ENCODE peak calls at places on chromosomes 13 and 19, in seven cellular contexts. One of them, this sample, is unnamed.

GRCh38 chr19:53792721-53793433 is 31.2 kb downstream of the NLRP12 start:
- DNase-seq in upper lobe of right lung: peak
- DNase-seq in heart left ventricle: peak
- DNase-seq in cardiac fibroblast: peak
- DNase-seq in psoas muscle: peak
- DNase-seq in transverse colon: peak
- DNase-seq in nephron progenitor cell: peak
- DNase-seq in this sample: peak

GRCh38 chr13:49933511-49933910 is 2.6 kb downstream of the SPRYD7 start:
- DNase-seq in cardiac fibroblast: no peak
- DNase-seq in nephron progenitor cell: no peak
- DNase-seq in psoas muscle: no peak
- DNase-seq in transverse colon: no peak
- DNase-seq in upper lobe of right lung: no peak
- DNase-seq in heart left ventricle: no peak
- DNase-seq in this sample: no peak

GRCh38 chr19:43450545-43450997 is 14.8 kb downstream of the LYPD3 start:
- DNase-seq in cardiac fibroblast: peak
- DNase-seq in heart left ventricle: no peak
- DNase-seq in upper lobe of right lung: no peak
- DNase-seq in transverse colon: no peak
- DNase-seq in nephron progenitor cell: no peak
- DNase-seq in psoas muscle: no peak
- DNase-seq in this sample: no peak

GRCh38 chr19:1828279-1829238 is 16.5 kb upstream of the ATP8B3 start:
- DNase-seq in psoas muscle: no peak
- DNase-seq in upper lobe of right lung: no peak
- DNase-seq in cardiac fibroblast: no peak
- DNase-seq in transverse colon: no peak
- DNase-seq in nephron progenitor cell: no peak
- DNase-seq in heart left ventricle: no peak
- DNase-seq in this sample: no peak

GRCh38 chr19:43809762-43810696 is 7.8 kb upstream of the LYPD5 start:
- DNase-seq in transverse colon: no peak
- DNase-seq in cardiac fibroblast: peak
- DNase-seq in nephron progenitor cell: no peak
- DNase-seq in heart left ventricle: no peak
- DNase-seq in upper lobe of right lung: no peak
- DNase-seq in psoas muscle: no peak
- DNase-seq in this sample: no peak

GRCh38 chr19:589693-590395 is at the start of gene HCN2:
- DNase-seq in transverse colon: no peak
- DNase-seq in upper lobe of right lung: no peak
- DNase-seq in psoas muscle: no peak
- DNase-seq in cardiac fibroblast: no peak
- DNase-seq in nephron progenitor cell: no peak
- DNase-seq in heart left ventricle: no peak
- DNase-seq in this sample: no peak

GRCh38 chr19:48158210-48158790 is 11.8 kb downstream of the LIG1 start:
- DNase-seq in upper lobe of right lung: no peak
- DNase-seq in cardiac fibroblast: no peak
- DNase-seq in nephron progenitor cell: no peak
- DNase-seq in transverse colon: no peak
- DNase-seq in psoas muscle: no peak
- DNase-seq in heart left ventricle: peak
- DNase-seq in this sample: no peak

GRCh38 chr13:95155504-95155903 is 145.7 kb downstream of the ABCC4 start:
- DNase-seq in nephron progenitor cell: no peak
- DNase-seq in cardiac fibroblast: no peak
- DNase-seq in heart left ventricle: no peak
- DNase-seq in transverse colon: no peak
- DNase-seq in upper lobe of right lung: no peak
- DNase-seq in psoas muscle: no peak
- DNase-seq in this sample: no peak

GRCh38 chr13:26488236-26489028 is 69.1 kb upstream of the WASF3 start:
- DNase-seq in cardiac fibroblast: no peak
- DNase-seq in psoas muscle: no peak
- DNase-seq in transverse colon: no peak
- DNase-seq in nephron progenitor cell: no peak
- DNase-seq in heart left ventricle: no peak
- DNase-seq in upper lobe of right lung: no peak
- DNase-seq in this sample: no peak

GRCh38 chr13:83298636-83299035 is 583.6 kb downstream of the SLITRK1 start:
- DNase-seq in nephron progenitor cell: no peak
- DNase-seq in transverse colon: no peak
- DNase-seq in cardiac fibroblast: no peak
- DNase-seq in upper lobe of right lung: no peak
- DNase-seq in psoas muscle: no peak
- DNase-seq in heart left ventricle: no peak
- DNase-seq in this sample: no peak

GRCh38 chr13:40149611-40150283 is 494.3 kb downstream of the COG6 start:
- DNase-seq in transverse colon: no peak
- DNase-seq in heart left ventricle: no peak
- DNase-seq in psoas muscle: no peak
- DNase-seq in upper lobe of right lung: no peak
- DNase-seq in cardiac fibroblast: peak
- DNase-seq in nephron progenitor cell: no peak
- DNase-seq in this sample: no peak

GRCh38 chr19:1445932-1446712 is 3.8 kb upstream of the APC2 start:
- DNase-seq in cardiac fibroblast: no peak
- DNase-seq in heart left ventricle: peak
- DNase-seq in transverse colon: no peak
- DNase-seq in nephron progenitor cell: peak
- DNase-seq in psoas muscle: no peak
- DNase-seq in upper lobe of right lung: no peak
- DNase-seq in this sample: peak

GRCh38 chr13:90533866-90534265 is 813.6 kb upstream of the MIR17HG start:
- DNase-seq in psoas muscle: no peak
- DNase-seq in cardiac fibroblast: no peak
- DNase-seq in heart left ventricle: no peak
- DNase-seq in upper lobe of right lung: no peak
- DNase-seq in transverse colon: no peak
- DNase-seq in nephron progenitor cell: no peak
- DNase-seq in this sample: no peak

GRCh38 chr13:29137995-29138394 is 317.9 kb downstream of the MTUS2 start:
- DNase-seq in upper lobe of right lung: no peak
- DNase-seq in transverse colon: no peak
- DNase-seq in psoas muscle: no peak
- DNase-seq in cardiac fibroblast: no peak
- DNase-seq in heart left ventricle: no peak
- DNase-seq in nephron progenitor cell: no peak
- DNase-seq in this sample: no peak

GRCh38 chr19:28847468-28847867 is 365.5 kb downstream of the UQCRFS1 start:
- DNase-seq in psoas muscle: no peak
- DNase-seq in upper lobe of right lung: no peak
- DNase-seq in transverse colon: no peak
- DNase-seq in nephron progenitor cell: no peak
- DNase-seq in cardiac fibroblast: peak
- DNase-seq in heart left ventricle: no peak
- DNase-seq in this sample: no peak

GRCh38 chr13:79867248-79867647 is 386.3 kb downstream of the NDFIP2 start:
- DNase-seq in heart left ventricle: no peak
- DNase-seq in psoas muscle: no peak
- DNase-seq in cardiac fibroblast: peak
- DNase-seq in transverse colon: no peak
- DNase-seq in nephron progenitor cell: no peak
- DNase-seq in upper lobe of right lung: no peak
- DNase-seq in this sample: no peak

GRCh38 chr19:18969953-18970659 is 29.1 kb upstream of the HOMER3 start:
- DNase-seq in transverse colon: no peak
- DNase-seq in psoas muscle: no peak
- DNase-seq in cardiac fibroblast: no peak
- DNase-seq in heart left ventricle: no peak
- DNase-seq in nephron progenitor cell: no peak
- DNase-seq in upper lobe of right lung: no peak
- DNase-seq in this sample: no peak

GRCh38 chr13:33547035-33547434 is 261.5 kb upstream of the STARD13 start:
- DNase-seq in psoas muscle: no peak
- DNase-seq in heart left ventricle: no peak
- DNase-seq in upper lobe of right lung: no peak
- DNase-seq in transverse colon: no peak
- DNase-seq in nephron progenitor cell: no peak
- DNase-seq in cardiac fibroblast: no peak
- DNase-seq in this sample: no peak

GRCh38 chr13:54232700-54233099 is 1204.1 kb downstream of the OLFM4 start:
- DNase-seq in upper lobe of right lung: no peak
- DNase-seq in cardiac fibroblast: no peak
- DNase-seq in heart left ventricle: no peak
- DNase-seq in psoas muscle: no peak
- DNase-seq in transverse colon: no peak
- DNase-seq in nephron progenitor cell: no peak
- DNase-seq in this sample: no peak

GRCh38 chr13:29718694-29719093 is 123.2 kb upstream of the SLC7A1 start:
- DNase-seq in transverse colon: no peak
- DNase-seq in upper lobe of right lung: no peak
- DNase-seq in cardiac fibroblast: no peak
- DNase-seq in nephron progenitor cell: no peak
- DNase-seq in psoas muscle: no peak
- DNase-seq in heart left ventricle: no peak
- DNase-seq in this sample: no peak

GRCh38 chr13:74920361-74920760 is 561.6 kb downstream of the TBC1D4 start:
- DNase-seq in nephron progenitor cell: no peak
- DNase-seq in transverse colon: no peak
- DNase-seq in cardiac fibroblast: no peak
- DNase-seq in upper lobe of right lung: no peak
- DNase-seq in heart left ventricle: no peak
- DNase-seq in psoas muscle: no peak
- DNase-seq in this sample: no peak

GRCh38 chr19:43625918-43626579 is 6.6 kb upstream of the ZNF428 start:
- DNase-seq in psoas muscle: no peak
- DNase-seq in transverse colon: no peak
- DNase-seq in heart left ventricle: no peak
- DNase-seq in upper lobe of right lung: no peak
- DNase-seq in cardiac fibroblast: peak
- DNase-seq in nephron progenitor cell: no peak
- DNase-seq in this sample: no peak

GRCh38 chr19:42113641-42114348 is 18.5 kb downstream of the POU2F2 start:
- DNase-seq in cardiac fibroblast: peak
- DNase-seq in heart left ventricle: no peak
- DNase-seq in nephron progenitor cell: peak
- DNase-seq in upper lobe of right lung: no peak
- DNase-seq in transverse colon: no peak
- DNase-seq in psoas muscle: peak
- DNase-seq in this sample: peak

GRCh38 chr19:42115219-42115618 is 17.0 kb downstream of the POU2F2 start:
- DNase-seq in psoas muscle: no peak
- DNase-seq in transverse colon: no peak
- DNase-seq in upper lobe of right lung: no peak
- DNase-seq in cardiac fibroblast: no peak
- DNase-seq in heart left ventricle: no peak
- DNase-seq in nephron progenitor cell: no peak
- DNase-seq in this sample: no peak

GRCh38 chr19:42116308-42117075 is 15.8 kb downstream of the POU2F2 start:
- DNase-seq in psoas muscle: peak
- DNase-seq in upper lobe of right lung: no peak
- DNase-seq in nephron progenitor cell: no peak
- DNase-seq in transverse colon: no peak
- DNase-seq in heart left ventricle: no peak
- DNase-seq in cardiac fibroblast: no peak
- DNase-seq in this sample: no peak

GRCh38 chr19:42115705-42116104 is 16.5 kb downstream of the POU2F2 start:
- DNase-seq in upper lobe of right lung: no peak
- DNase-seq in nephron progenitor cell: no peak
- DNase-seq in transverse colon: no peak
- DNase-seq in heart left ventricle: no peak
- DNase-seq in psoas muscle: no peak
- DNase-seq in cardiac fibroblast: no peak
- DNase-seq in this sample: no peak

GRCh38 chr19:42114412-42114811 is 17.8 kb downstream of the POU2F2 start:
- DNase-seq in heart left ventricle: no peak
- DNase-seq in transverse colon: peak
- DNase-seq in upper lobe of right lung: no peak
- DNase-seq in cardiac fibroblast: no peak
- DNase-seq in psoas muscle: peak
- DNase-seq in nephron progenitor cell: no peak
- DNase-seq in this sample: peak
- TF ChIP-seq CTCF in heart left ventricle: no peak
- TF ChIP-seq CTCF in transverse colon: no peak
- TF ChIP-seq CTCF in upper lobe of right lung: no peak
- TF ChIP-seq CTCF in cardiac fibroblast: no peak
- TF ChIP-seq CTCF in psoas muscle: no peak
- TF ChIP-seq CTCF in nephron progenitor cell: no peak
- TF ChIP-seq CTCF in this sample: no peak

GRCh38 chr19:16943942-16944625 is 55.3 kb downstream of the F2RL3 start:
- DNase-seq in heart left ventricle: no peak
- DNase-seq in cardiac fibroblast: no peak
- DNase-seq in psoas muscle: no peak
- DNase-seq in transverse colon: no peak
- DNase-seq in nephron progenitor cell: no peak
- DNase-seq in upper lobe of right lung: no peak
- DNase-seq in this sample: no peak
- TF ChIP-seq CTCF in heart left ventricle: no peak
- TF ChIP-seq CTCF in cardiac fibroblast: no peak
- TF ChIP-seq CTCF in psoas muscle: no peak
- TF ChIP-seq CTCF in transverse colon: no peak
- TF ChIP-seq CTCF in nephron progenitor cell: no peak
- TF ChIP-seq CTCF in upper lobe of right lung: no peak
- TF ChIP-seq CTCF in this sample: no peak

GRCh38 chr13:98486412-98486811 is 90.5 kb downstream of the STK24 start:
- DNase-seq in nephron progenitor cell: no peak
- DNase-seq in psoas muscle: no peak
- DNase-seq in heart left ventricle: no peak
- DNase-seq in upper lobe of right lung: no peak
- DNase-seq in cardiac fibroblast: no peak
- DNase-seq in transverse colon: no peak
- DNase-seq in this sample: no peak
- TF ChIP-seq CTCF in nephron progenitor cell: no peak
- TF ChIP-seq CTCF in psoas muscle: no peak
- TF ChIP-seq CTCF in heart left ventricle: no peak
- TF ChIP-seq CTCF in upper lobe of right lung: no peak
- TF ChIP-seq CTCF in cardiac fibroblast: no peak
- TF ChIP-seq CTCF in transverse colon: no peak
- TF ChIP-seq CTCF in this sample: no peak

DNA sequence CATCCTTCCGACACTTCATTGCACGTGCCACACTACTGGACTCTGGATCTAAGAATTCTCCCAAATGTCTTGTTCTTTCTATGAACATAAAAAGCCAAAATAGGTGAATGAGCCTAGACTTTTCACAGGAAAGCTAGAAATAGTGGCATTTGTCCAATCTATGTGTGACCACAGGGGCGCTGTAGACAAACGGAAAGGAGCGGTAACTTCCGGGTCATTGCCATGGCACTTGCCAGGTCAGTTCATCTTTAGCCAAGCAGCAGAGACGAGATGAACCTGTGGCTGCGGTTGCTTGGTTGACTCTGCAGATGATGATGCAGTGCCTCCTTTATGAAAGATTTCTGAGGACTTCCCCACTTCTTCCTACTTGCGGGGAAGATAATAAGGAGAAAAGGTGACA is 65.6 kb downstream of the ADGRE1 start:
- DNase-seq in transverse colon: no peak
- DNase-seq in nephron progenitor cell: no peak
- DNase-seq in upper lobe of right lung: no peak
- DNase-seq in cardiac fibroblast: no peak
- DNase-seq in psoas muscle: no peak
- DNase-seq in heart left ventricle: no peak
- DNase-seq in this sample: no peak
- TF ChIP-seq CTCF in transverse colon: no peak
- TF ChIP-seq CTCF in nephron progenitor cell: no peak
- TF ChIP-seq CTCF in upper lobe of right lung: no peak
- TF ChIP-seq CTCF in cardiac fibroblast: no peak
- TF ChIP-seq CTCF in psoas muscle: no peak
- TF ChIP-seq CTCF in heart left ventricle: no peak
- TF ChIP-seq CTCF in this sample: no peak

This sample was measured in activated B cell treated with CpG ODN at 0.5 μM for 24 hours.